ENCODE peak calls at places on chromosome 15, in nine cellular contexts. F, C, H, D, B, N, A, M and X are unnamed samples.

GRCh38 chr15:71011503-71012155 is 103.6 kb upstream of the THSD4 start:
- DNase-seq in D (no peak), B (no peak), A (no peak), M (peak; percentile 2), C (peak; percentile 10), N (no peak), F (no peak), H (no peak), X (no peak)

GRCh38 chr15:76012021-76012551 is at the start of gene NRG4:
- DNase-seq in B (no peak), N (no peak), F (no peak), M (no peak), A (no peak), H (no peak), C (peak; percentile 26), D (no peak), X (peak; percentile 36)

GRCh38 chr15:80727196-80727595 is 32.1 kb downstream of the ABHD17C start:
- DNase-seq in D (no peak), H (no peak), N (no peak), M (no peak), B (no peak), A (no peak), F (no peak), C (no peak), X (no peak)

GRCh38 chr15:71916834-71917233 is 106.5 kb downstream of the NR2E3 start:
- DNase-seq in B (no peak), A (no peak), D (no peak), M (no peak), N (no peak), F (no peak), H (no peak), C (no peak), X (no peak)

GRCh38 chr15:40845511-40846284 is 1.9 kb downstream of the SPINT1 start:
- DNase-seq in A (no peak), H (peak; percentile 63), D (no peak), M (no peak), C (peak; percentile 87), B (no peak), N (no peak), F (no peak), X (peak; percentile 80)

GRCh38 chr15:60479711-60480110 is 769 bp upstream of the ICE2 start:
- DNase-seq in N (no peak), D (no peak), M (peak; percentile 10), B (no peak), A (no peak), F (no peak), C (no peak), H (no peak), X (no peak)

GRCh38 chr15:52006702-52007340 is 12.2 kb upstream of the MAPK6 start:
- DNase-seq in N (no peak), F (no peak), H (no peak), C (no peak), D (no peak), B (no peak), A (no peak), M (no peak), X (no peak)

GRCh38 chr15:68578960-68579935 is at the start of gene CORO2B:
- DNase-seq in D (no peak), C (no peak), F (no peak), A (peak; percentile 16), M (peak; percentile 65), B (no peak), N (no peak), H (peak; percentile 61), X (peak; percentile 35)

GRCh38 chr15:99306694-99307338 is 55.5 kb downstream of the LRRC28 start:
- DNase-seq in B (no peak), A (no peak), M (no peak), N (no peak), C (no peak), H (no peak), F (no peak), D (peak; percentile 31), X (peak; percentile 10)

GRCh38 chr15:50222181-50222580 is 40.2 kb downstream of the SLC27A2 start:
- DNase-seq in N (no peak), F (no peak), M (peak; percentile 4), B (no peak), D (no peak), C (no peak), H (no peak), A (no peak), X (no peak)

GRCh38 chr15:83282141-83282540 is 2.3 kb downstream of the BNC1 start:
- DNase-seq in H (no peak), N (no peak), A (no peak), B (no peak), C (no peak), M (no peak), D (no peak), F (no peak), X (no peak)

GRCh38 chr15:93203036-93203435 is 114.0 kb upstream of the RGMA start:
- DNase-seq in H (no peak), D (no peak), C (no peak), A (no peak), M (no peak), F (no peak), B (no peak), N (no peak), X (no peak)

GRCh38 chr15:25250906-25251622 is 187.8 kb downstream of the UBE3A start:
- DNase-seq in C (no peak), N (no peak), A (no peak), H (peak; percentile 9), F (no peak), B (peak; percentile 60), D (peak; percentile 8), M (no peak), X (peak; percentile 13)

GRCh38 chr15:31325432-31325975 is 1.1 kb upstream of the KLF13 start:
- DNase-seq in A (peak; percentile 58), H (no peak), C (peak; percentile 77), N (no peak), F (no peak), D (peak; percentile 74), B (no peak), M (peak; percentile 72), X (peak; percentile 91)

GRCh38 chr15:42068601-42069000 is 25.8 kb downstream of the PLA2G4D start:
- DNase-seq in A (no peak), N (no peak), H (no peak), C (no peak), B (peak; percentile 78), D (no peak), F (no peak), M (no peak), X (peak; percentile 44)

GRCh38 chr15:87631093-87631492 is 625.4 kb downstream of the NTRK3 start:
- DNase-seq in D (no peak), B (no peak), H (no peak), M (no peak), N (no peak), A (no peak), F (no peak), C (no peak), X (no peak)

GRCh38 chr15:59137566-59137965 is 32.6 kb downstream of the CCNB2 start:
- DNase-seq in A (no peak), B (no peak), C (no peak), N (no peak), D (no peak), M (no peak), H (no peak), F (no peak), X (no peak)

GRCh38 chr15:39058371-39059131 is 493.9 kb upstream of the RASGRP1 start:
- DNase-seq in C (no peak), F (no peak), M (no peak), D (no peak), B (no peak), H (no peak), N (no peak), A (no peak), X (no peak)

GRCh38 chr15:23118208-23118607 is 18.4 kb downstream of the GOLGA6L1 start:
- DNase-seq in C (no peak), A (no peak), H (no peak), F (no peak), M (no peak), D (no peak), B (no peak), N (no peak), X (no peak)